ENCODE peak calls at places on chromosome 1, in four cellular contexts. S is progenitor cell of endocrine pancreas, N is PC-3, Y is ovary. R is an unnamed sample.

GRCh38 chr1:229028509-229028908 is 242.4 kb upstream of the RAB4A start:
- DNase-seq in S (no peak), N (no peak), Y (no peak), R (no peak)

GRCh38 chr1:231544943-231545592 is 16.6 kb downstream of the TSNAX start:
- DNase-seq in S (no peak), N (no peak), Y (no peak), R (no peak)

GRCh38 chr1:152115344-152115743 is at the start of gene TCHH:
- DNase-seq in S (no peak), N (no peak), Y (no peak), R (no peak)

GRCh38 chr1:239184581-239185244 is 201.7 kb upstream of the CHRM3 start:
- DNase-seq in S (no peak), N (no peak), Y (no peak), R (no peak)

GRCh38 chr1:228348708-228349467 is 57.7 kb downstream of the TRIM11 start:
- DNase-seq in S (no peak), N (no peak), Y (peak; percentile 6), R (no peak)

GRCh38 chr1:36783475-36783874 is 250.8 kb downstream of the GRIK3 start:
- DNase-seq in S (no peak), N (no peak), Y (no peak), R (no peak)

GRCh38 chr1:22557341-22557950 is 5.8 kb upstream of the EPHA8 start:
- DNase-seq in S (no peak), N (no peak), Y (no peak), R (no peak)

GRCh38 chr1:109796484-109797305 is 33.0 kb upstream of the EPS8L3 start:
- DNase-seq in S (no peak), N (no peak), Y (no peak), R (no peak)

GRCh38 chr1:156673387-156674121 is 3.7 kb downstream of the NES start:
- DNase-seq in S (no peak), N (no peak), Y (no peak), R (no peak)

GRCh38 chr1:111334169-111334568 is 43.5 kb downstream of the CHIA start:
- DNase-seq in S (no peak), N (peak; percentile 78), Y (no peak), R (peak; percentile 59)

GRCh38 chr1:218344814-218345672 is at the start of gene TGFB2:
- DNase-seq in S (no peak), N (peak; percentile 98), Y (peak; percentile 76), R (peak; percentile 71)

GRCh38 chr1:201511925-201512539 is 5.1 kb upstream of the CSRP1 start:
- DNase-seq in S (no peak), N (peak; percentile 16), Y (no peak), R (no peak)

GRCh38 chr1:1391225-1391624 is 7.9 kb downstream of the CCNL2 start:
- DNase-seq in S (no peak), N (no peak), Y (no peak), R (no peak)

DNA sequence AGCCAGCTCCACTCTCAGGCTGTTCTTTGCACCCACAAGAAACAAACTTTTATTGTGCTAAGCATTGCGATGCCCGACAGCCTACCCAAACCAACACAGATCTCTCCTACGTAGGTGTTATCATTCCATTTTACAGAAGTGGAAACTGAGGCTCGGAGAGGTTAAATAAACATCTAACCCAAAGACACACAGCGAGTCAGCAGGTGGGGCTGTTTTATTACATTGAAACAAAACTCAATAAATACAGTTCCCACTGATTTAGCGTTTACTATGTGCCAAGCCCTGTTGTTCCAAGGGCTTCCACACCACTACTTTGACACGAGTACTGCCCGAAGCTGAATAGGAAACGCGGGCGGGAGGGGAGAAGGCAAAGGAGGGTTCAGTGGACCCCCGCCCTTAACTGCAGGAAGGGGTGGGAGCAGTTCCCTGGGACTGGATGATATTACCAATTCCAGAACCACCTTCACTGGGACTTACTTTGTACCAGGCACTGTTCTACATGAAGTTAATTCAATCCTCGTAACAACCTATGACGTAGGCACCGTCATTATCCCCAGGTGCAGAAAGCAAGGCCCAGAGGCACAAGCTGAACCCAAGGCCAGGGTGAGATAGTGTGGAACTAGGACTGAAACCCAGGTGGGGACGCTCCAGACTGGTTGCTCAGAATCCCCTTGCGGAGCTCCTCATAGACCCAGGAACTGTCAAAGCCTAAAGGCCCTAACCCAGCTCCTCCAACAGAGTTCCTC is 19.3 kb upstream of the ALDH4A1 start:
- DNase-seq in S (no peak), N (peak; percentile 49), Y (no peak), R (peak; percentile 15)
- TF ChIP-seq CTCF in S (no peak), N (peak; percentile 49), Y (no peak), R (no peak)

GRCh38 chr1:56295949-56296929 is 283.1 kb downstream of the PLPP3 start:
- DNase-seq in S (no peak), N (no peak), Y (no peak), R (no peak)
- TF ChIP-seq CTCF in S (no peak), N (no peak), Y (no peak), R (no peak)

GRCh38 chr1:230167419-230167852 is 100.4 kb downstream of the GALNT2 start:
- DNase-seq in S (no peak), N (peak; percentile 88), Y (peak; percentile 15), R (peak; percentile 77)
- TF ChIP-seq CTCF in S (peak; percentile 53), N (peak; percentile 99), Y (no peak), R (peak; percentile 89)

DNA sequence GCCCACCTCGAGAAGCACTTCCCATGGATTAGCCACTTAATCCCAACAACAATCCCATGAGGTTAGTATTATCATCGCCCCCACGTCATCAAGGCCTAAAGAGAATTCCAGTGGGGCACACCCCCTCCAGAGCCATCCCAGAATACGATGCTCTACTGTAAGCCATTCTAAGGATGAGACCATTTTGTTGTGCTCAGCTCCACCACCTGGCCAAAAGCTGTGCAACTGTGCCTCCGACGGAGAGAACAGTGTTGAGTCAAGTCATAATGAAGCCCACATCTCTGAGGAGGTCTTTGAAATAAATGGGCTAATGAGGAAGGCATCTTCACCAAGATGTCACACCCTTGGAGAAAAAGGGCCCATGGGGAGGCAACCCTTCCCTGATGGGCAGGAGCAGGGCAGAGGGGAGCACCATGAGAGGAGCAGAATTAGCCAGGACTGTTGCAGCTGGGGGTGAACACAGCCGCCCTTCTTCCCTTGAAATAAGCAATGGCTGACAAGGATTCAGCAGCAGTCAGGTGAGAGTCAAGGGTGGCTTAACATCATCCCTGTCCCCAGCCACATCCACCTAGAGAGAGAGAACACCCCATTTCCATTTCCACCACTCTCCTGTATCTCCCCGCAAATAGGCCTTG is 14.6 kb downstream of the SYF2 start:
- DNase-seq in S (no peak), N (no peak), Y (no peak), R (no peak)
- TF ChIP-seq CTCF in S (no peak), N (no peak), Y (no peak), R (no peak)

GRCh38 chr1:227112538-227112937 is 172.4 kb downstream of the COQ8A start:
- DNase-seq in S (no peak), N (no peak), Y (no peak), R (no peak)
- TF ChIP-seq CTCF in S (no peak), N (no peak), Y (no peak), R (no peak)

DNA sequence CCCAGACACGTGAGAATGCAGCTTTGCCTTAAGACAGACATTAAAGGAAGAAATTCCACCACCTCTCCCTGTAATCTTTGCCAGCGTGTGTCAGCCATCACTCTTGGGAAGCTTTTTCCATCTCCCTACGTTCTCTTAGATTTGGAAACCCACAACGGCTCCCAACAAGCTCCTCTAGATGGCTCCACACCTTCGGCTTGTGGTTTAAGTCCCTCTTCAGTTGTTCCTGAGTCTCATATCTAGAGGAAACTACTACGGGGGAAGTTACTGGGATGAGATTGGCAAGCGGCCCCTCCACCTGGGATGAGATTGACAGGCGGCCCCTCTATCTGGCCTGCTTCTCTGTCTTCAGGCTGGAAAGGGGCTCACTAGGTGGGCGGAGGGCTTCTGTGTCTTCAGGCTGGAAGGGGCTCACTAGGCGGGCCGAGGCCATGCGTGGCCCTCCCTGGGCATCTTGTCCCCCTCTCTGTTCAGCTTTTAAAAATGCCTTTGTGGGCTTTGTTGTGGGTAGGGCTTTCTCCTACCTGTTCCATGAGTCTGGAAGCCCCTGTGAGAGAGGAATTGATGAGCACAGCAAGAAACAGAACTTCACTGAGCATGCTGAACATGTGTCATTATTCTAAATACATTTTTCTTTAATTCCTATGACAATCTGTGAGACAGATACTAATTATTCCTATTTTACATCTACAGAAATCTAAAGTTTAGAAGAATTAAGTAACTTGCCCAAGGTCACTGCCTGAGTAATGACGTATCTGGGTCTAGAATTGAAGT is 670.5 kb downstream of the KIF26B start:
- DNase-seq in S (no peak), N (peak; percentile 20), Y (no peak), R (no peak)
- TF ChIP-seq CTCF in S (no peak), N (peak; percentile 39), Y (no peak), R (no peak)

DNA sequence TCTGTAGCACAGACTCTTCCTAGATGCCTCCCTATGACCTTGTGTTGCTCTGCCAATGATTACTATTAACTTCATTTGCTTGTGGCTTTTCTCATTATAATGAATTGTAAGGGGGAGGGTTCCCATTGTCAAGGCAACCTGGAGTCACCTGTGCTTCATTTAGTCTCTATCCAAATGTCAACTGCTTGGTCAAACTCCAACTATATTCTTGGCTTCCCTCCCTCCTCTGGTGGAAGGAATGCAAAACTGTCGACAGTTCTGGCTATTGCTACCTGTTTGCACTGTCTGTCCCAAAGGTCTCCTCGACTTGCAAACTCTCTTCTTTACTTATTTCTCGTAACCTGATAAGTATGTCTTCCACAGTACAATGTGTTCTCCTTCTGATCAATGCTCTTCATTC is 100.3 kb downstream of the CACNA1E start:
- DNase-seq in S (no peak), N (no peak), Y (no peak), R (peak; percentile 46)
- TF ChIP-seq CTCF in S (peak; percentile 68), N (no peak), Y (no peak), R (peak; percentile 25)

GRCh38 chr1:28115267-28115666 is 26.9 kb upstream of the EYA3 start:
- DNase-seq in S (no peak), N (no peak), Y (no peak), R (no peak)

GRCh38 chr1:28114844-28115243 is 26.4 kb upstream of the EYA3 start:
- DNase-seq in S (no peak), N (no peak), Y (no peak), R (no peak)

GRCh38 chr1:28110555-28110954 is 22.1 kb upstream of the EYA3 start:
- DNase-seq in S (no peak), N (peak; percentile 83), Y (no peak), R (no peak)

GRCh38 chr1:28111157-28111556 is 22.7 kb upstream of the EYA3 start:
- DNase-seq in S (no peak), N (peak; percentile 78), Y (no peak), R (no peak)

DNA sequence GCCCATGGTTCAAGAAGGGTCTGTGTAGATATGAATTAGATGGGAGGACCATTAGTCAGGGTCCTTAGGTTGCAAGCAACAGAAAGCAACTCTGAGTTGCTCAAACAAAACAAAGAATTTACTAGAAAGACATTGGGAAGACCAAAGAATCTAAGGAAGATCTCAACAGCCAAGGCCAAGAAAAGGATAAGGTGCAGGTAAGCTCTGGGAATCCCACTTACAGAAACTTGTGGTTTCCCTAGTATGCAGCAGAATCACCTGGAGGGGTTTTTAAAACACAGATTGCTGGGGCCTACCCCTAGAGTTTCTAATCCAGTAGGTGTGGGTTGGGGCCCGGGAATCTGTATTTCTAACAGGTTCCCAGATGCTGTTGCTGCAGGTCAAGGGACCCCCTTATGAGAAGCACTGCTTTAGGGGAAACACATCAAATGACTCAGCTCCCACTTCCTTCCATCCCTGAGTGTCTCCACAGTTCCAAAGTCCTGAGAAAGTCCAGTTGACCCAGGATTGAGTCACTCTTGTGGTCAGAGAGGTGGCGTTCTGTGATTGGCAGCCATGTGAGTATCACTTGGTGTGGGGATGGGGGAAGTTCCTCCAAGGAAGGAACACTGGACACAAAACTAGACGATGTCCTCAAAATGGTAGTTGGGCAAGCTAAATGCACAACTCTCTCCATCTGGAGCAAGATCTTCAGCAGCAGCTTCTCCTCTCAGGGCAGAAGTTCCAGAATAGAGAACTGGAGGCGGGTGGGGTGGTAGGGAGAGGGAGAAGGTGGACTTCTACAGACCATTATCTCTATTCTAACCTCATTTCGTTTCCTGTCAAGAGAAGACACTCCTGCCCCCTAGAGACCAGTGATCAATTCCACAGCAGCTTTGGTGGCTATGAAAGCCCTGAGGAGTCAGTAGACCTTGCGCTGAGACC is 24.2 kb upstream of the EYA3 start:
- DNase-seq in S (no peak), N (peak; percentile 93), Y (no peak), R (peak; percentile 64)
- TF ChIP-seq CTCF in S (no peak), N (peak; percentile 63), Y (no peak), R (peak; percentile 29)

GRCh38 chr1:17664322-17664721 is 90.8 kb upstream of the ACTL8 start:
- DNase-seq in S (no peak), N (no peak), Y (no peak), R (no peak)
- TF ChIP-seq CTCF in S (peak; percentile 10), N (no peak), Y (no peak), R (no peak)

R was measured in MCF 10A.